ENCODE peak calls at places on chromosome 1, in seven cellular contexts. S, Q, J, B, E, L and H are unnamed samples.

GRCh38 chr1:234504969-234505773 is 26.2 kb upstream of the TARBP1 start:
- DNase-seq in J (no peak), B (no peak), E (no peak), L (no peak), Q (no peak), S (no peak), H (no peak)

GRCh38 chr1:212190169-212190568 is 95.0 kb upstream of the PPP2R5A start:
- DNase-seq in Q (no peak), L (no peak), E (no peak), B (peak; percentile 46), S (no peak), J (no peak), H (no peak)

GRCh38 chr1:5010656-5011055 is 356.2 kb downstream of the AJAP1 start:
- DNase-seq in J (no peak), E (no peak), L (no peak), B (no peak), Q (no peak), S (no peak), H (no peak)

GRCh38 chr1:76068542-76068941 is 6.0 kb upstream of the ST6GALNAC3 start:
- DNase-seq in J (no peak), S (no peak), B (no peak), Q (no peak), L (no peak), E (no peak), H (no peak)

GRCh38 chr1:182317489-182318180 is 74.0 kb downstream of the GLUL start:
- DNase-seq in S (no peak), J (no peak), E (no peak), L (no peak), B (no peak), Q (no peak), H (no peak)

GRCh38 chr1:223620297-223620900 is 45.1 kb downstream of the CAPN8 start:
- DNase-seq in J (no peak), L (no peak), Q (no peak), B (no peak), S (no peak), E (no peak), H (no peak)

GRCh38 chr1:167492509-167492910 is 25.8 kb downstream of the CD247 start:
- DNase-seq in L (no peak), S (no peak), Q (peak; percentile 12), E (no peak), B (no peak), J (peak; percentile 30), H (peak; percentile 53)

GRCh38 chr1:216626394-216627067 is 96.7 kb downstream of the ESRRG start:
- DNase-seq in J (no peak), Q (no peak), S (no peak), E (no peak), L (no peak), B (no peak), H (no peak)

GRCh38 chr1:98704474-98704873 is 43.0 kb downstream of the SNX7 start:
- DNase-seq in E (no peak), B (peak; percentile 13), Q (no peak), L (no peak), J (no peak), S (peak; percentile 0), H (no peak)

GRCh38 chr1:232589111-232589808 is 40.7 kb downstream of the SIPA1L2 start:
- DNase-seq in L (no peak), B (no peak), E (no peak), Q (no peak), J (no peak), S (no peak), H (no peak)

GRCh38 chr1:15714438-15715136 is 21.5 kb upstream of the SLC25A34 start:
- DNase-seq in E (no peak), J (no peak), S (peak; percentile 31), L (no peak), Q (no peak), B (no peak), H (no peak)

GRCh38 chr1:171470726-171471125 is 14.6 kb upstream of the PRRC2C start:
- DNase-seq in J (no peak), B (no peak), Q (no peak), S (no peak), L (no peak), E (no peak), H (no peak)

GRCh38 chr1:10724948-10725852 is 71.2 kb downstream of the CASZ1 start:
- DNase-seq in B (no peak), L (no peak), Q (no peak), S (peak; percentile 62), E (no peak), J (no peak), H (no peak)

GRCh38 chr1:173551699-173552098 is 51.2 kb downstream of the SLC9C2 start:
- DNase-seq in B (no peak), E (no peak), S (no peak), J (no peak), Q (no peak), L (no peak), H (no peak)

GRCh38 chr1:118360817-118361216 is 175.8 kb upstream of the SPAG17 start:
- DNase-seq in L (no peak), Q (no peak), J (no peak), B (no peak), E (no peak), S (peak; percentile 48), H (no peak)

GRCh38 chr1:154849645-154850131 is 20.4 kb downstream of the KCNN3 start:
- DNase-seq in B (no peak), S (no peak), J (no peak), L (no peak), E (no peak), Q (peak; percentile 60), H (no peak)

GRCh38 chr1:153553691-153554608 is 4.9 kb upstream of the S100A3 start:
- DNase-seq in J (no peak), B (no peak), Q (no peak), L (no peak), S (no peak), E (no peak), H (no peak)

GRCh38 chr1:153882296-153882912 is 40.4 kb downstream of the GATAD2B start:
- DNase-seq in B (peak; percentile 39), E (no peak), S (no peak), L (no peak), Q (no peak), J (no peak), H (no peak)

GRCh38 chr1:115642168-115643072 is 650 bp downstream of the VANGL1 start:
- DNase-seq in J (no peak), Q (peak; percentile 28), B (peak; percentile 77), E (peak; percentile 57), S (no peak), L (peak; percentile 85), H (peak; percentile 19)

GRCh38 chr1:80666073-80666472 is 1134.7 kb upstream of the ADGRL2 start:
- DNase-seq in E (no peak), Q (no peak), L (no peak), S (no peak), J (no peak), B (no peak), H (no peak)